ENCODE peak calls at places on chromosomes 5 and 9, in six cellular contexts. K is naive thymus-derived CD8-positive, alpha-beta T cell; V is HS-5; R is iPS-NIHi11; F is effector memory CD4-positive, alpha-beta T cell; U is AG08395. S is an unnamed sample.

GRCh38 chr5:135185461-135186075 is 151.5 kb upstream of the PITX1 start:
- DNase-seq in K (peak; percentile 20), V (no peak), R (no peak), F (no peak), U (peak; percentile 62), S (no peak)

GRCh38 chr5:132305420-132305819 is 11.2 kb downstream of the SLC22A4 start:
- DNase-seq in K (no peak), V (no peak), R (no peak), F (no peak), U (no peak), S (no peak)

GRCh38 chr5:32604800-32605765 is 19.7 kb downstream of the SUB1 start:
- DNase-seq in K (no peak), V (no peak), R (no peak), F (no peak), U (no peak), S (no peak)

GRCh38 chr5:80959768-80960442 is at the start of gene RASGRF2:
- DNase-seq in K (peak; percentile 50), V (no peak), R (peak; percentile 77), F (peak; percentile 35), U (peak; percentile 9), S (peak; percentile 67)

GRCh38 chr5:122313001-122313402 is 965 bp downstream of the SNCAIP start:
- DNase-seq in K (no peak), V (peak; percentile 19), R (no peak), F (no peak), U (peak; percentile 45), S (no peak)

GRCh38 chr9:21696411-21696865 is 106.0 kb upstream of the MTAP start:
- DNase-seq in K (no peak), V (no peak), R (peak; percentile 67), F (no peak), U (no peak), S (peak; percentile 25)

GRCh38 chr9:133513214-133514088 is 11.3 kb downstream of the MYMK start:
- DNase-seq in K (no peak), V (no peak), R (no peak), F (no peak), U (no peak), S (no peak)

GRCh38 chr9:115008536-115008935 is 78.1 kb upstream of the TNFSF8 start:
- DNase-seq in K (no peak), V (peak; percentile 77), R (no peak), F (no peak), U (peak; percentile 87), S (no peak)

GRCh38 chr9:63816742-63817621 is 1468.0 kb downstream of the FOXD4L5 start:
- DNase-seq in K (peak; percentile 39), V (peak; percentile 30), R (peak; percentile 86), F (peak; percentile 50), U (peak; percentile 86), S (peak; percentile 8)

GRCh38 chr9:2017459-2018161 is 2.5 kb downstream of the SMARCA2 start:
- DNase-seq in K (peak; percentile 90), V (no peak), R (peak; percentile 60), F (peak; percentile 78), U (peak; percentile 66), S (peak; percentile 23)

GRCh38 chr5:11302663-11303062 is 541.6 kb upstream of the DAP start:
- DNase-seq in K (no peak), V (no peak), R (no peak), F (no peak), U (no peak), S (no peak)

GRCh38 chr9:131405858-131406566 is 12.1 kb downstream of the PRRC2B start:
- DNase-seq in K (peak; percentile 27), V (no peak), R (no peak), F (no peak), U (no peak), S (no peak)

GRCh38 chr5:10111575-10111974 is 138.1 kb downstream of the ATPSCKMT start:
- DNase-seq in K (no peak), V (peak; percentile 38), R (peak; percentile 79), F (no peak), U (peak; percentile 83), S (peak; percentile 55)

GRCh38 chr5:57054671-57055070 is 102.7 kb upstream of the MIER3 start:
- DNase-seq in K (no peak), V (no peak), R (no peak), F (no peak), U (no peak), S (no peak)

GRCh38 chr9:94922098-94922607 is 195.7 kb downstream of the AOPEP start:
- DNase-seq in K (no peak), V (peak; percentile 81), R (no peak), F (no peak), U (peak; percentile 75), S (no peak)

GRCh38 chr5:77168884-77169254 is 41.6 kb upstream of the PDE8B start:
- DNase-seq in K (no peak), V (no peak), R (no peak), F (no peak), U (no peak), S (peak; percentile 32)

GRCh38 chr5:53874409-53874808 is 314.0 kb downstream of the NDUFS4 start:
- DNase-seq in K (no peak), V (no peak), R (peak; percentile 45), F (no peak), U (peak; percentile 25), S (peak; percentile 27)

GRCh38 chr5:155103164-155103563 is 89.6 kb downstream of the KIF4B start:
- DNase-seq in K (no peak), V (no peak), R (no peak), F (no peak), U (peak; percentile 43), S (no peak)

GRCh38 chr9:34375901-34376595 is 650 bp downstream of the MYORG start:
- DNase-seq in K (peak; percentile 49), V (no peak), R (peak; percentile 54), F (peak; percentile 43), U (no peak), S (peak; percentile 50)

GRCh38 chr9:115057559-115057958 is 60.4 kb downstream of the TNC start:
- DNase-seq in K (no peak), V (peak; percentile 33), R (no peak), F (no peak), U (no peak), S (no peak)

GRCh38 chr9:120366646-120367019 is 213.3 kb downstream of the CDK5RAP2 start:
- DNase-seq in K (no peak), V (peak; percentile 61), R (peak; percentile 60), F (no peak), U (peak; percentile 91), S (no peak)